ENCODE peak calls at places on chromosomes 5 and 9, in ten cellular contexts. Z, T, F, X, M, G, Q, L, D and K are unnamed samples.

GRCh38 chr5:131671409-131671808 is 36.4 kb upstream of the RAPGEF6 start:
- DNase-seq in Z (no peak), T (no peak), F (no peak), X (no peak), M (no peak), G (no peak), Q (no peak), L (no peak), D (no peak), K (no peak)

GRCh38 chr9:127154390-127155191 is 32.2 kb upstream of the ANGPTL2 start:
- DNase-seq in Z (peak), T (no peak), F (no peak), X (peak), M (peak), G (no peak), Q (peak), L (peak), D (peak), K (no peak)

GRCh38 chr5:144798595-144798994 is 627.9 kb downstream of the KCTD16 start:
- DNase-seq in Z (no peak), T (no peak), F (no peak), X (no peak), M (no peak), G (no peak), Q (no peak), L (no peak), D (no peak), K (no peak)

GRCh38 chr5:111163000-111163399 is 61.2 kb upstream of the CAMK4 start:
- DNase-seq in Z (no peak), T (no peak), F (no peak), X (no peak), M (no peak), G (no peak), Q (no peak), L (no peak), D (no peak), K (no peak)

GRCh38 chr9:95268681-95269080 is 48.8 kb downstream of the FANCC start:
- DNase-seq in Z (peak), T (no peak), F (peak), X (no peak), M (no peak), G (peak), Q (no peak), L (no peak), D (no peak), K (no peak)

GRCh38 chr5:72599519-72600400 is 92.5 kb upstream of the ZNF366 start:
- DNase-seq in Z (peak), T (no peak), F (no peak), X (no peak), M (peak), G (peak), Q (no peak), L (no peak), D (no peak), K (no peak)

GRCh38 chr9:26262431-26262830 is 584.2 kb upstream of the TUSC1 start:
- DNase-seq in Z (no peak), T (no peak), F (no peak), X (no peak), M (no peak), G (no peak), Q (no peak), L (no peak), D (no peak), K (no peak)

GRCh38 chr5:108727639-108728565 is 19.8 kb upstream of the FER start:
- DNase-seq in Z (peak), T (peak), F (peak), X (peak), M (peak), G (peak), Q (peak), L (peak), D (peak), K (peak)

GRCh38 chr9:114002986-114003740 is 74.9 kb downstream of the AMBP start:
- DNase-seq in Z (no peak), T (no peak), F (no peak), X (no peak), M (peak), G (no peak), Q (no peak), L (no peak), D (peak), K (no peak)

GRCh38 chr5:131214828-131215227 is 44.1 kb downstream of the LYRM7 start:
- DNase-seq in Z (no peak), T (no peak), F (no peak), X (no peak), M (no peak), G (no peak), Q (no peak), L (no peak), D (no peak), K (no peak)

GRCh38 chr5:20000416-20000815 is 12.4 kb upstream of the CDH18 start:
- DNase-seq in Z (no peak), T (no peak), F (no peak), X (no peak), M (peak), G (no peak), Q (no peak), L (no peak), D (no peak), K (no peak)

GRCh38 chr5:14429102-14429501 is 152.5 kb upstream of the OTULINL start:
- DNase-seq in Z (no peak), T (no peak), F (no peak), X (no peak), M (no peak), G (no peak), Q (no peak), L (no peak), D (no peak), K (no peak)

GRCh38 chr5:111070272-111071134 is 1.0 kb upstream of the TSLP start:
- DNase-seq in Z (no peak), T (peak), F (peak), X (peak), M (peak), G (no peak), Q (no peak), L (peak), D (peak), K (no peak)

GRCh38 chr9:35511453-35511852 is 21.5 kb downstream of the RUSC2 start:
- DNase-seq in Z (no peak), T (no peak), F (no peak), X (no peak), M (no peak), G (no peak), Q (no peak), L (no peak), D (no peak), K (no peak)

GRCh38 chr9:35508069-35508468 is 18.2 kb downstream of the RUSC2 start:
- DNase-seq in Z (no peak), T (no peak), F (no peak), X (no peak), M (peak), G (no peak), Q (no peak), L (no peak), D (no peak), K (no peak)

GRCh38 chr9:35510366-35510744 is 20.4 kb downstream of the RUSC2 start:
- DNase-seq in Z (no peak), T (no peak), F (no peak), X (no peak), M (no peak), G (no peak), Q (no peak), L (no peak), D (no peak), K (no peak)

GRCh38 chr9:35506359-35506758 is 16.4 kb downstream of the RUSC2 start:
- DNase-seq in Z (no peak), T (no peak), F (no peak), X (no peak), M (no peak), G (no peak), Q (no peak), L (no peak), D (no peak), K (no peak)

GRCh38 chr9:35510745-35511428 is 21.0 kb downstream of the RUSC2 start:
- DNase-seq in Z (peak), T (no peak), F (no peak), X (no peak), M (peak), G (peak), Q (peak), L (peak), D (peak), K (no peak)
- TF ChIP-seq CTCF in Z (peak), T (no peak), F (no peak), X (peak), M (no peak), G (peak), Q (peak), L (peak), D (peak), K (no peak)

DNA sequence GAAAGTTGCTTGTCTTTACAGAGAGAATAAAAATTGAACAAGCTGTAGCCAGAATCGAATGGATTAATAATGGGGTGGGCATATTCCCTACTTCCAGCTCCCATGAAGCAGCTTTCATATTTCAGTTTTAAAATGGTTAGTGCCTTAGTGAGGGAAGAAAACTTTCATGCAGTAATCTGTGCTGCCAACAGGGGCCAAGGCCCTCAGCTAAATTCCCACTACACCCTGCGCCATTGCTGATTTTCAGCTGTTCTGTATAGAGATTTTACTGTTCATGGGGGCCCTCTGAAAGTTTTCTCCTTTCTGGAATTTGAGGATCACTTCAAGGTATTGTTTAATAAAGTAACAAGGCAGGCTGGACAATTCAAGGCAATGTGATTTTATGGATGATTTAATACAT is 58.2 kb downstream of the CAST start:
- DNase-seq in Z (no peak), T (no peak), F (no peak), X (no peak), M (no peak), G (no peak), Q (no peak), L (no peak), D (no peak), K (no peak)
- TF ChIP-seq CTCF in Z (peak), T (no peak), F (peak), X (no peak), M (no peak), G (peak), Q (no peak), L (peak), D (no peak), K (peak)

GRCh38 chr5:139601429-139601828 is 40.3 kb downstream of the UBE2D2 start:
- DNase-seq in Z (no peak), T (no peak), F (no peak), X (no peak), M (no peak), G (no peak), Q (peak), L (peak), D (no peak), K (no peak)

GRCh38 chr5:139600336-139600949 is 39.3 kb downstream of the UBE2D2 start:
- DNase-seq in Z (peak), T (no peak), F (no peak), X (no peak), M (peak), G (peak), Q (no peak), L (no peak), D (no peak), K (no peak)

GRCh38 chr5:139605887-139606286 is 42.3 kb upstream of the CXXC5 start:
- DNase-seq in Z (no peak), T (no peak), F (peak), X (no peak), M (no peak), G (no peak), Q (no peak), L (no peak), D (no peak), K (no peak)
- TF ChIP-seq CTCF in Z (no peak), T (no peak), F (no peak), X (no peak), M (no peak), G (no peak), Q (no peak), L (no peak), D (no peak), K (no peak)

GRCh38 chr5:7815757-7816534 is 35.0 kb downstream of the CFAP90 start:
- DNase-seq in Z (peak), T (peak), F (peak), X (peak), M (peak), G (peak), Q (peak), L (peak), D (peak), K (peak)
- TF ChIP-seq CTCF in Z (peak), T (peak), F (peak), X (peak), M (peak), G (peak), Q (peak), L (peak), D (peak), K (peak)

GRCh38 chr9:99299214-99300102 is 77.4 kb downstream of the SEC61B start:
- DNase-seq in Z (peak), T (no peak), F (peak), X (no peak), M (peak), G (peak), Q (no peak), L (no peak), D (no peak), K (no peak)
- TF ChIP-seq CTCF in Z (peak), T (no peak), F (peak), X (peak), M (peak), G (peak), Q (no peak), L (peak), D (no peak), K (peak)